ENCODE peak calls at places on chromosomes 6 and 20, in nine cellular contexts. B, F, M, L, O, Y, W, C and K are unnamed samples.

GRCh38 chr6:90500458-90500857 is 86.4 kb downstream of the MAP3K7 start:
- DNase-seq in C (no peak), L (no peak), M (no peak), B (no peak), W (no peak), F (no peak), Y (no peak), O (no peak), K (no peak)

GRCh38 chr6:130967502-130968469 is 95.3 kb downstream of the EPB41L2 start:
- DNase-seq in O (no peak), C (no peak), Y (no peak), F (peak), W (no peak), M (no peak), B (no peak), L (no peak), K (no peak)

GRCh38 chr6:55578537-55579363 is at the start of gene HMGCLL1:
- DNase-seq in F (peak), O (no peak), W (no peak), Y (no peak), M (no peak), L (peak), B (peak), C (peak), K (peak)

GRCh38 chr6:106538145-106538544 is 91.2 kb downstream of the RTN4IP1 start:
- DNase-seq in O (no peak), B (no peak), M (no peak), C (no peak), W (no peak), Y (no peak), F (no peak), L (peak), K (no peak)

GRCh38 chr6:132198040-132198439 is 203.2 kb downstream of the MOXD1 start:
- DNase-seq in C (no peak), B (no peak), M (no peak), L (no peak), Y (no peak), F (no peak), O (no peak), W (no peak), K (no peak)

GRCh38 chr6:110101885-110102284 is 77.6 kb downstream of the WASF1 start:
- DNase-seq in Y (no peak), B (peak), C (no peak), O (no peak), M (peak), W (no peak), F (no peak), L (no peak), K (no peak)

GRCh38 chr20:45890077-45890996 is 671 bp downstream of the NEURL2 start:
- DNase-seq in F (peak), B (peak), W (no peak), C (peak), L (peak), Y (no peak), M (no peak), O (peak), K (peak)

GRCh38 chr6:104402572-104402971 is 457.1 kb downstream of the HACE1 start:
- DNase-seq in L (no peak), M (no peak), Y (no peak), C (no peak), B (no peak), F (no peak), W (no peak), O (no peak), K (no peak)

GRCh38 chr6:45003400-45003799 is 324.7 kb upstream of the RUNX2 start:
- DNase-seq in L (peak), O (no peak), F (no peak), B (no peak), C (no peak), M (no peak), Y (no peak), W (no peak), K (no peak)

GRCh38 chr6:114997813-114998292 is 655.0 kb upstream of the HS3ST5 start:
- DNase-seq in B (no peak), O (no peak), Y (no peak), L (no peak), C (no peak), M (peak), F (no peak), W (no peak), K (no peak)

GRCh38 chr20:18694071-18694470 is 106.2 kb downstream of the DTD1 start:
- DNase-seq in W (no peak), Y (no peak), O (no peak), M (no peak), B (no peak), C (no peak), F (no peak), L (no peak), K (no peak)

GRCh38 chr6:122180132-122180531 is 219.3 kb upstream of the HSF2 start:
- DNase-seq in F (no peak), Y (no peak), L (no peak), C (no peak), B (no peak), W (no peak), O (no peak), M (no peak), K (no peak)

GRCh38 chr6:33787954-33788693 is 806 bp downstream of the LEMD2 start:
- DNase-seq in L (peak), O (peak), C (peak), Y (peak), F (peak), M (peak), B (peak), W (peak), K (peak)

GRCh38 chr6:80658926-80659325 is 552.5 kb downstream of the BCKDHB start:
- DNase-seq in Y (no peak), O (no peak), C (no peak), B (no peak), L (no peak), W (no peak), M (no peak), F (no peak), K (no peak)

GRCh38 chr6:96015321-96015790 is 418 bp upstream of the FUT9 start:
- DNase-seq in W (no peak), F (no peak), O (no peak), Y (no peak), M (no peak), C (peak), L (peak), B (no peak), K (no peak)